ENCODE peak calls at places on chromosomes 13 and 19, in nine cellular contexts. V, C, J, P, H, M, B, O and Y are unnamed samples.
A peak's percentile ranks its signal among the peaks of the same experiment; 100 is the strongest.

GRCh38 chr19:34345934-34346333 is 19.1 kb upstream of the GPI start:
- DNase-seq in V (peak; percentile 81), C (peak; percentile 68), J (peak; percentile 85), P (peak; percentile 82), H (peak; percentile 63), M (peak; percentile 54), B (no peak), O (peak; percentile 81), Y (peak; percentile 83)

GRCh38 chr19:21022996-21023395 is 2.5 kb downstream of the ZNF430 start:
- DNase-seq in V (no peak), C (no peak), J (no peak), P (no peak), H (no peak), M (no peak), B (no peak), O (peak; percentile 66), Y (no peak)

GRCh38 chr13:96899946-96900345 is 94.3 kb downstream of the OXGR1 start:
- DNase-seq in V (no peak), C (no peak), J (no peak), P (no peak), H (no peak), M (no peak), B (no peak), O (no peak), Y (no peak)

GRCh38 chr13:108508263-108508662 is 121.1 kb upstream of the MYO16 start:
- DNase-seq in V (no peak), C (peak; percentile 39), J (peak; percentile 40), P (no peak), H (no peak), M (no peak), B (no peak), O (peak; percentile 15), Y (peak; percentile 0)

GRCh38 chr19:3415695-3416094 is 49.3 kb downstream of the NFIC start:
- DNase-seq in V (no peak), C (no peak), J (no peak), P (no peak), H (no peak), M (no peak), B (no peak), O (no peak), Y (no peak)

GRCh38 chr19:43700368-43701015 is 15.4 kb upstream of the IRGC start:
- DNase-seq in V (peak; percentile 51), C (no peak), J (no peak), P (no peak), H (peak; percentile 50), M (peak; percentile 30), B (peak; percentile 23), O (peak; percentile 70), Y (no peak)

GRCh38 chr19:17365361-17365760 is 11.8 kb downstream of the PLVAP start:
- DNase-seq in V (no peak), C (no peak), J (no peak), P (no peak), H (no peak), M (no peak), B (no peak), O (no peak), Y (no peak)

GRCh38 chr19:38033658-38034150 is 126.7 kb downstream of the SIPA1L3 start:
- DNase-seq in V (peak; percentile 45), C (no peak), J (peak; percentile 62), P (peak; percentile 64), H (no peak), M (no peak), B (no peak), O (no peak), Y (no peak)

GRCh38 chr13:112624602-112625430 is 36.9 kb upstream of the TUBGCP3 start:
- DNase-seq in V (peak; percentile 34), C (no peak), J (no peak), P (no peak), H (no peak), M (no peak), B (no peak), O (no peak), Y (no peak)

GRCh38 chr19:4164262-4164661 is 10.8 kb downstream of the CREB3L3 start:
- DNase-seq in V (no peak), C (no peak), J (no peak), P (no peak), H (no peak), M (no peak), B (no peak), O (no peak), Y (no peak)

GRCh38 chr19:16078759-16079707 is 2.7 kb downstream of the TPM4 start:
- DNase-seq in V (peak; percentile 77), C (peak; percentile 59), J (no peak), P (peak; percentile 82), H (peak; percentile 66), M (no peak), B (peak; percentile 69), O (peak; percentile 99), Y (peak; percentile 50)

GRCh38 chr19:5292843-5293606 is 47.6 kb downstream of the PTPRS start:
- DNase-seq in V (peak; percentile 46), C (peak; percentile 88), J (peak; percentile 86), P (peak; percentile 91), H (peak; percentile 71), M (peak; percentile 74), B (peak; percentile 49), O (peak; percentile 67), Y (peak; percentile 51)

GRCh38 chr19:40933025-40933424 is 51.0 kb upstream of the CYP2A7 start:
- DNase-seq in V (no peak), C (no peak), J (peak; percentile 54), P (no peak), H (no peak), M (no peak), B (no peak), O (peak; percentile 66), Y (no peak)

GRCh38 chr13:54536112-54536511 is 1507.5 kb downstream of the OLFM4 start:
- DNase-seq in V (no peak), C (peak; percentile 13), J (no peak), P (no peak), H (no peak), M (no peak), B (no peak), O (peak; percentile 2), Y (no peak)

GRCh38 chr19:39471756-39472536 is 8.7 kb upstream of the TIMM50 start:
- DNase-seq in V (no peak), C (no peak), J (no peak), P (no peak), H (no peak), M (no peak), B (no peak), O (no peak), Y (no peak)

GRCh38 chr13:32453981-32454380 is 26.1 kb upstream of the N4BP2L1 start:
- DNase-seq in V (no peak), C (no peak), J (no peak), P (no peak), H (no peak), M (no peak), B (no peak), O (no peak), Y (no peak)

GRCh38 chr13:99959538-99960230 is 11.9 kb downstream of the ZIC5 start:
- DNase-seq in V (no peak), C (peak; percentile 9), J (no peak), P (no peak), H (no peak), M (no peak), B (no peak), O (no peak), Y (no peak)
- TF ChIP-seq CTCF in V (no peak), C (peak; percentile 12), J (peak; percentile 76), P (no peak), H (no peak), M (no peak), B (no peak), O (peak; percentile 36), Y (no peak)

GRCh38 chr13:51879133-51879532 is 17.4 kb downstream of the CCDC70 start:
- DNase-seq in V (no peak), C (no peak), J (no peak), P (no peak), H (no peak), M (no peak), B (no peak), O (no peak), Y (no peak)

GRCh38 chr13:51882570-51883225 is 20.9 kb downstream of the CCDC70 start:
- DNase-seq in V (no peak), C (no peak), J (no peak), P (no peak), H (no peak), M (no peak), B (no peak), O (no peak), Y (no peak)

GRCh38 chr13:51881296-51881695 is 19.5 kb downstream of the CCDC70 start:
- DNase-seq in V (no peak), C (no peak), J (no peak), P (no peak), H (no peak), M (no peak), B (no peak), O (no peak), Y (no peak)

GRCh38 chr13:51885651-51886050 is 23.9 kb downstream of the CCDC70 start:
- DNase-seq in V (no peak), C (no peak), J (no peak), P (no peak), H (no peak), M (no peak), B (no peak), O (no peak), Y (no peak)

GRCh38 chr13:51883226-51883600 is 21.4 kb downstream of the CCDC70 start:
- DNase-seq in V (no peak), C (no peak), J (no peak), P (no peak), H (no peak), M (no peak), B (no peak), O (no peak), Y (no peak)
- TF ChIP-seq CTCF in V (no peak), C (no peak), J (no peak), P (no peak), H (no peak), M (no peak), B (no peak), O (no peak), Y (no peak)

DNA sequence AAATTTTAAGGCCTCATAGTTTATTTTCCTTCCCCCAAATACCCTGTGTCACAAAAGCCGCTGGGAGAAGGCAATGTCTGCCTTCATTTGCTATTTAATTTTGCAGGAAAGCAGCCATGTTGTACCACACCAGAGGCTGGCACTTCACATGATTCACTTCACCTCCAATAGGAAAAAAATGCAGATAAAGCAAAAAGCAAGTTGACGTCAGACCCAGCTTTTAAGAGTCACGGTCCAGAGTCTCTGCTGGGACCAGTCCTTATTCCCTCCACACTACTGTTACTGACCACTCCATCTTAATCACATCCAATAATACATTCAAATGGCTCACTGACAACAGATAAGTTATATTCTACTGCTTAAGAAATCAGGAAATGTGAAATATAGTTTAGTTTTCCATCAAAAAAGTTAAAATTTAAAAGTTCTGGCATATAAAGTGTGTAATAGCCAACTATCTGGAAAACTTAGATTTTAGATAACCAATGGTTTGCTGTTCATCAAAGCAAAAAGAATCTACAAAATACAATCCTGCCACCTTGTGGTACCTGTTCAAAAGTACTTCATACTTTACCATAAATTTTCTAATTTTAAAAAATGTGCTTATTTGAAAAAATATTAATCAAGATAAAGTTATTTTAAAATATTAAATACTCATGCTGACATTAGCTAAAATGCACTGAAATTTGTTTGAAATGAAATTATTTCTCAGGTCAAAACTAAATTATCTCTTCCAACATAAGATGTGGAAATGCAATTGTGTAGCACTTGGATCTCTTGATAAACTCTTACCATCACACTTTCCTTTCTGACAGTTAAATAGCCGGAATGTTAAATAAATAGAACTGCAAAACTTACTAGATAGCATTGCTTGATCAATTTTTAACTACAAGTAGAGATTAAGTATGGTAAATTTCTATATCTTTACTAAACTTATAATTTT is 97.3 kb downstream of the SERP2 start:
- DNase-seq in V (no peak), C (peak; percentile 56), J (no peak), P (no peak), H (no peak), M (no peak), B (no peak), O (peak; percentile 50), Y (no peak)
- TF ChIP-seq CTCF in V (peak; percentile 56), C (peak; percentile 39), J (peak; percentile 74), P (no peak), H (peak; percentile 66), M (peak; percentile 51), B (peak; percentile 29), O (peak; percentile 54), Y (no peak)

GRCh38 chr19:14081797-14082674 is 3.5 kb downstream of the C19orf67 start:
- DNase-seq in V (peak; percentile 48), C (no peak), J (no peak), P (peak; percentile 72), H (peak; percentile 53), M (peak; percentile 59), B (no peak), O (peak; percentile 17), Y (peak; percentile 62)
- TF ChIP-seq CTCF in V (no peak), C (no peak), J (no peak), P (no peak), H (no peak), M (no peak), B (no peak), O (no peak), Y (no peak)